ENCODE peak calls at places on chromosomes 16 and 17, in eight cellular contexts. One of them, this sample, is unnamed.

GRCh38 chr16:31052131-31052530 is 18.8 kb downstream of the STX4 start:
- DNase-seq in stimulated activated naive CD4-positive, alpha-beta T cell: no peak
- DNase-seq in effector memory CD8-positive, alpha-beta T cell: no peak
- DNase-seq in progenitor cell of endocrine pancreas: no peak
- DNase-seq in WTC11: no peak
- DNase-seq in NCI-H1436 treated with DMSO at 0.1 percent for 48 hours: no peak
- DNase-seq in RWPE1: peak
- DNase-seq in glutamatergic neuron: no peak
- DNase-seq in this sample: peak

GRCh38 chr16:86862596-86862995 is 284.2 kb downstream of the FOXL1 start:
- DNase-seq in stimulated activated naive CD4-positive, alpha-beta T cell: no peak
- DNase-seq in effector memory CD8-positive, alpha-beta T cell: no peak
- DNase-seq in progenitor cell of endocrine pancreas: no peak
- DNase-seq in WTC11: no peak
- DNase-seq in NCI-H1436 treated with DMSO at 0.1 percent for 48 hours: no peak
- DNase-seq in RWPE1: no peak
- DNase-seq in glutamatergic neuron: no peak
- DNase-seq in this sample: no peak

GRCh38 chr17:82164853-82165252 is 47.8 kb downstream of the CCDC57 start:
- DNase-seq in stimulated activated naive CD4-positive, alpha-beta T cell: no peak
- DNase-seq in effector memory CD8-positive, alpha-beta T cell: no peak
- DNase-seq in progenitor cell of endocrine pancreas: no peak
- DNase-seq in WTC11: no peak
- DNase-seq in NCI-H1436 treated with DMSO at 0.1 percent for 48 hours: no peak
- DNase-seq in RWPE1: no peak
- DNase-seq in glutamatergic neuron: no peak
- DNase-seq in this sample: no peak

GRCh38 chr16:54067317-54068065 is 219.1 kb downstream of the IRX3 start:
- DNase-seq in stimulated activated naive CD4-positive, alpha-beta T cell: no peak
- DNase-seq in effector memory CD8-positive, alpha-beta T cell: no peak
- DNase-seq in progenitor cell of endocrine pancreas: no peak
- DNase-seq in WTC11: no peak
- DNase-seq in NCI-H1436 treated with DMSO at 0.1 percent for 48 hours: no peak
- DNase-seq in RWPE1: no peak
- DNase-seq in glutamatergic neuron: no peak
- DNase-seq in this sample: no peak

GRCh38 chr16:76612497-76612896 is 335.3 kb downstream of the CNTNAP4 start:
- DNase-seq in stimulated activated naive CD4-positive, alpha-beta T cell: no peak
- DNase-seq in effector memory CD8-positive, alpha-beta T cell: no peak
- DNase-seq in progenitor cell of endocrine pancreas: no peak
- DNase-seq in WTC11: no peak
- DNase-seq in NCI-H1436 treated with DMSO at 0.1 percent for 48 hours: no peak
- DNase-seq in RWPE1: no peak
- DNase-seq in glutamatergic neuron: no peak
- DNase-seq in this sample: no peak

GRCh38 chr16:76970087-76970744 is 220.8 kb upstream of the MON1B start:
- DNase-seq in stimulated activated naive CD4-positive, alpha-beta T cell: no peak
- DNase-seq in effector memory CD8-positive, alpha-beta T cell: no peak
- DNase-seq in progenitor cell of endocrine pancreas: no peak
- DNase-seq in WTC11: no peak
- DNase-seq in NCI-H1436 treated with DMSO at 0.1 percent for 48 hours: no peak
- DNase-seq in RWPE1: no peak
- DNase-seq in glutamatergic neuron: no peak
- DNase-seq in this sample: no peak

GRCh38 chr17:76869209-76869877 is 1.1 kb downstream of the MGAT5B start:
- DNase-seq in stimulated activated naive CD4-positive, alpha-beta T cell: no peak
- DNase-seq in effector memory CD8-positive, alpha-beta T cell: no peak
- DNase-seq in progenitor cell of endocrine pancreas: no peak
- DNase-seq in WTC11: peak
- DNase-seq in NCI-H1436 treated with DMSO at 0.1 percent for 48 hours: no peak
- DNase-seq in RWPE1: no peak
- DNase-seq in glutamatergic neuron: peak
- DNase-seq in this sample: peak

GRCh38 chr16:68707341-68708152 is 29.5 kb upstream of the CDH1 start:
- DNase-seq in stimulated activated naive CD4-positive, alpha-beta T cell: no peak
- DNase-seq in effector memory CD8-positive, alpha-beta T cell: no peak
- DNase-seq in progenitor cell of endocrine pancreas: no peak
- DNase-seq in WTC11: peak
- DNase-seq in NCI-H1436 treated with DMSO at 0.1 percent for 48 hours: no peak
- DNase-seq in RWPE1: peak
- DNase-seq in glutamatergic neuron: peak
- DNase-seq in this sample: peak

GRCh38 chr16:7115898-7116297 is 216.7 kb upstream of the RBFOX1 start:
- DNase-seq in stimulated activated naive CD4-positive, alpha-beta T cell: no peak
- DNase-seq in effector memory CD8-positive, alpha-beta T cell: no peak
- DNase-seq in progenitor cell of endocrine pancreas: no peak
- DNase-seq in WTC11: no peak
- DNase-seq in NCI-H1436 treated with DMSO at 0.1 percent for 48 hours: no peak
- DNase-seq in RWPE1: no peak
- DNase-seq in glutamatergic neuron: no peak
- DNase-seq in this sample: no peak

GRCh38 chr17:45273551-45273957 is 11.7 kb upstream of the SPATA32 start:
- DNase-seq in stimulated activated naive CD4-positive, alpha-beta T cell: no peak
- DNase-seq in effector memory CD8-positive, alpha-beta T cell: no peak
- DNase-seq in progenitor cell of endocrine pancreas: no peak
- DNase-seq in WTC11: no peak
- DNase-seq in NCI-H1436 treated with DMSO at 0.1 percent for 48 hours: no peak
- DNase-seq in RWPE1: no peak
- DNase-seq in glutamatergic neuron: no peak
- DNase-seq in this sample: no peak

GRCh38 chr16:66474750-66475199 is 47.7 kb downstream of the BEAN1 start:
- DNase-seq in stimulated activated naive CD4-positive, alpha-beta T cell: peak
- DNase-seq in effector memory CD8-positive, alpha-beta T cell: peak
- DNase-seq in progenitor cell of endocrine pancreas: no peak
- DNase-seq in WTC11: no peak
- DNase-seq in NCI-H1436 treated with DMSO at 0.1 percent for 48 hours: peak
- DNase-seq in RWPE1: no peak
- DNase-seq in glutamatergic neuron: no peak
- DNase-seq in this sample: no peak

GRCh38 chr17:19747829-19748806 is at the start of gene ALDH3A1:
- DNase-seq in stimulated activated naive CD4-positive, alpha-beta T cell: no peak
- DNase-seq in effector memory CD8-positive, alpha-beta T cell: no peak
- DNase-seq in progenitor cell of endocrine pancreas: no peak
- DNase-seq in WTC11: no peak
- DNase-seq in NCI-H1436 treated with DMSO at 0.1 percent for 48 hours: no peak
- DNase-seq in RWPE1: peak
- DNase-seq in glutamatergic neuron: no peak
- DNase-seq in this sample: peak

GRCh38 chr17:48439875-48440505 is 10.0 kb upstream of the SKAP1 start:
- DNase-seq in stimulated activated naive CD4-positive, alpha-beta T cell: peak
- DNase-seq in effector memory CD8-positive, alpha-beta T cell: peak
- DNase-seq in progenitor cell of endocrine pancreas: no peak
- DNase-seq in WTC11: no peak
- DNase-seq in NCI-H1436 treated with DMSO at 0.1 percent for 48 hours: no peak
- DNase-seq in RWPE1: no peak
- DNase-seq in glutamatergic neuron: no peak
- DNase-seq in this sample: no peak

GRCh38 chr16:3971261-3971660 is 90.7 kb upstream of the CREBBP start:
- DNase-seq in stimulated activated naive CD4-positive, alpha-beta T cell: no peak
- DNase-seq in effector memory CD8-positive, alpha-beta T cell: no peak
- DNase-seq in progenitor cell of endocrine pancreas: no peak
- DNase-seq in WTC11: no peak
- DNase-seq in NCI-H1436 treated with DMSO at 0.1 percent for 48 hours: no peak
- DNase-seq in RWPE1: no peak
- DNase-seq in glutamatergic neuron: no peak
- DNase-seq in this sample: no peak

GRCh38 chr16:87062569-87063442 is 254.4 kb downstream of the C16orf95 start:
- DNase-seq in stimulated activated naive CD4-positive, alpha-beta T cell: no peak
- DNase-seq in effector memory CD8-positive, alpha-beta T cell: peak
- DNase-seq in progenitor cell of endocrine pancreas: peak
- DNase-seq in WTC11: peak
- DNase-seq in NCI-H1436 treated with DMSO at 0.1 percent for 48 hours: no peak
- DNase-seq in RWPE1: peak
- DNase-seq in glutamatergic neuron: peak
- DNase-seq in this sample: peak

GRCh38 chr16:57628008-57628781 is at the start of gene ADGRG1:
- DNase-seq in stimulated activated naive CD4-positive, alpha-beta T cell: no peak
- DNase-seq in effector memory CD8-positive, alpha-beta T cell: no peak
- DNase-seq in progenitor cell of endocrine pancreas: no peak
- DNase-seq in WTC11: peak
- DNase-seq in NCI-H1436 treated with DMSO at 0.1 percent for 48 hours: no peak
- DNase-seq in RWPE1: peak
- DNase-seq in glutamatergic neuron: peak
- DNase-seq in this sample: peak

GRCh38 chr17:43308999-43309398 is 75.2 kb upstream of the RNU2-1 start:
- DNase-seq in stimulated activated naive CD4-positive, alpha-beta T cell: no peak
- DNase-seq in effector memory CD8-positive, alpha-beta T cell: no peak
- DNase-seq in progenitor cell of endocrine pancreas: no peak
- DNase-seq in WTC11: no peak
- DNase-seq in NCI-H1436 treated with DMSO at 0.1 percent for 48 hours: no peak
- DNase-seq in RWPE1: no peak
- DNase-seq in glutamatergic neuron: no peak
- DNase-seq in this sample: no peak

GRCh38 chr17:77409282-77410161 is 268.8 kb downstream of the SEC14L1 start:
- DNase-seq in stimulated activated naive CD4-positive, alpha-beta T cell: peak
- DNase-seq in effector memory CD8-positive, alpha-beta T cell: peak
- DNase-seq in progenitor cell of endocrine pancreas: no peak
- DNase-seq in WTC11: peak
- DNase-seq in NCI-H1436 treated with DMSO at 0.1 percent for 48 hours: no peak
- DNase-seq in RWPE1: peak
- DNase-seq in glutamatergic neuron: no peak
- DNase-seq in this sample: peak

GRCh38 chr17:50280068-50280467 is 5.8 kb downstream of the TMEM92 start:
- DNase-seq in stimulated activated naive CD4-positive, alpha-beta T cell: no peak
- DNase-seq in effector memory CD8-positive, alpha-beta T cell: no peak
- DNase-seq in progenitor cell of endocrine pancreas: no peak
- DNase-seq in WTC11: no peak
- DNase-seq in NCI-H1436 treated with DMSO at 0.1 percent for 48 hours: no peak
- DNase-seq in RWPE1: no peak
- DNase-seq in glutamatergic neuron: no peak
- DNase-seq in this sample: no peak

GRCh38 chr16:50371936-50372595 is 3.3 kb upstream of the BRD7 start:
- DNase-seq in stimulated activated naive CD4-positive, alpha-beta T cell: no peak
- DNase-seq in effector memory CD8-positive, alpha-beta T cell: no peak
- DNase-seq in progenitor cell of endocrine pancreas: no peak
- DNase-seq in WTC11: peak
- DNase-seq in NCI-H1436 treated with DMSO at 0.1 percent for 48 hours: no peak
- DNase-seq in RWPE1: no peak
- DNase-seq in glutamatergic neuron: peak
- DNase-seq in this sample: no peak

GRCh38 chr17:27493088-27493487 is 36.8 kb downstream of the KSR1 start:
- DNase-seq in stimulated activated naive CD4-positive, alpha-beta T cell: no peak
- DNase-seq in effector memory CD8-positive, alpha-beta T cell: no peak
- DNase-seq in progenitor cell of endocrine pancreas: no peak
- DNase-seq in WTC11: no peak
- DNase-seq in NCI-H1436 treated with DMSO at 0.1 percent for 48 hours: no peak
- DNase-seq in RWPE1: no peak
- DNase-seq in glutamatergic neuron: no peak
- DNase-seq in this sample: no peak

GRCh38 chr17:45090711-45091110 is 29.6 kb downstream of the NMT1 start:
- DNase-seq in stimulated activated naive CD4-positive, alpha-beta T cell: no peak
- DNase-seq in effector memory CD8-positive, alpha-beta T cell: no peak
- DNase-seq in progenitor cell of endocrine pancreas: no peak
- DNase-seq in WTC11: no peak
- DNase-seq in NCI-H1436 treated with DMSO at 0.1 percent for 48 hours: no peak
- DNase-seq in RWPE1: no peak
- DNase-seq in glutamatergic neuron: no peak
- DNase-seq in this sample: no peak

GRCh38 chr16:11196286-11196828 is 59.6 kb downstream of the SOCS1 start:
- DNase-seq in stimulated activated naive CD4-positive, alpha-beta T cell: no peak
- DNase-seq in effector memory CD8-positive, alpha-beta T cell: no peak
- DNase-seq in progenitor cell of endocrine pancreas: no peak
- DNase-seq in WTC11: no peak
- DNase-seq in NCI-H1436 treated with DMSO at 0.1 percent for 48 hours: no peak
- DNase-seq in RWPE1: no peak
- DNase-seq in glutamatergic neuron: no peak
- DNase-seq in this sample: no peak